ENCODE peak calls at places on chromosome 19, in ten cellular contexts. A is transverse colon, X is RWPE1, C is AG08395, B is anterior cingulate cortex, I is hepatic stellate cell, E is NCI-H748 treated with DMSO at 0.1 percent for 48 hours, Z is hypothalamus, S is erythroblast, L is fibroblast of lung. N is an unnamed sample.

GRCh38 chr19:54918499-54918898 is 12.6 kb downstream of the NCR1 start:
- DNase-seq in A (no peak), X (no peak), C (no peak), B (no peak), I (no peak), E (no peak), Z (no peak), S (no peak), L (no peak), N (no peak)

GRCh38 chr19:18500376-18500775 is 21.5 kb downstream of the ELL start:
- DNase-seq in A (no peak), X (no peak), C (no peak), B (no peak), I (no peak), E (no peak), Z (no peak), S (no peak), L (no peak), N (no peak)

GRCh38 chr19:28359819-28360414 is 853.0 kb downstream of the UQCRFS1 start:
- DNase-seq in A (no peak), X (no peak), C (no peak), B (no peak), I (no peak), E (peak), Z (no peak), S (no peak), L (no peak), N (no peak)

GRCh38 chr19:53132231-53132991 is at the start of gene ZNF415:
- DNase-seq in A (peak), X (peak), C (peak), B (peak), I (peak), E (peak), Z (peak), S (peak), L (peak), N (no peak)

GRCh38 chr19:43624933-43625332 is 5.5 kb upstream of the ZNF428 start:
- DNase-seq in A (peak), X (no peak), C (no peak), B (no peak), I (no peak), E (no peak), Z (no peak), S (peak), L (no peak), N (peak)

GRCh38 chr19:40335101-40335500 is 13.1 kb downstream of the C19orf47 start:
- DNase-seq in A (no peak), X (no peak), C (no peak), B (no peak), I (no peak), E (no peak), Z (no peak), S (no peak), L (no peak), N (no peak)

GRCh38 chr19:18737337-18737953 is 53.7 kb downstream of the COMP start:
- DNase-seq in A (no peak), X (no peak), C (no peak), B (no peak), I (no peak), E (no peak), Z (no peak), S (no peak), L (peak), N (no peak)

GRCh38 chr19:827314-827709 is 325 bp upstream of the AZU1 start:
- DNase-seq in A (no peak), X (no peak), C (no peak), B (no peak), I (no peak), E (no peak), Z (no peak), S (no peak), L (no peak), N (no peak)

GRCh38 chr19:35793381-35794165 is 18.2 kb downstream of the ARHGAP33 start:
- DNase-seq in A (no peak), X (no peak), C (peak), B (no peak), I (peak), E (no peak), Z (no peak), S (no peak), L (no peak), N (no peak)

N was measured in naive thymus-derived CD8-positive, alpha-beta T cell.